ENCODE peak calls at places on chromosome 2, in eight cellular contexts. L is H9; X is fibroblast of pulmonary artery; C is bronchial epithelial cell; O is A549; D is HFFc6; J is CD4-positive, alpha-beta T cell; R is RWPE1. M is an unnamed sample.

GRCh38 chr2:100646039-100646438 is 83.2 kb downstream of the PDCL3 start:
- DNase-seq in O (no peak), X (no peak), R (no peak), C (no peak), D (no peak), J (no peak), L (no peak), M (no peak)

GRCh38 chr2:29562896-29563295 is 358.5 kb downstream of the ALK start:
- DNase-seq in C (no peak), R (no peak), J (no peak), O (no peak), L (no peak), X (no peak), D (no peak), M (no peak)

GRCh38 chr2:234191819-234192407 is 141.4 kb downstream of the SPP2 start:
- DNase-seq in X (peak; percentile 38), J (no peak), O (peak; percentile 74), D (no peak), L (no peak), C (peak; percentile 80), R (peak; percentile 19), M (no peak)

GRCh38 chr2:128314348-128315121 is 4.1 kb downstream of the HS6ST1 start:
- DNase-seq in O (no peak), X (no peak), C (no peak), D (no peak), R (no peak), L (no peak), J (no peak), M (no peak)

GRCh38 chr2:228866781-228867180 is 404.3 kb downstream of the PID1 start:
- DNase-seq in D (peak; percentile 48), R (no peak), L (no peak), J (no peak), O (no peak), C (no peak), X (no peak), M (no peak)

GRCh38 chr2:151049746-151050145 is 211.9 kb downstream of the RBM43 start:
- DNase-seq in D (peak; percentile 65), L (no peak), O (peak; percentile 5), X (peak; percentile 64), R (peak; percentile 48), C (peak; percentile 96), J (no peak), M (no peak)

GRCh38 chr2:230000118-230000841 is 68.4 kb downstream of the SLC16A14 start:
- DNase-seq in O (no peak), R (no peak), C (no peak), X (no peak), J (no peak), D (no peak), L (no peak), M (peak; percentile 78)

GRCh38 chr2:46144133-46144800 is 152.9 kb upstream of the EPAS1 start:
- DNase-seq in D (no peak), L (no peak), O (no peak), R (no peak), X (no peak), J (no peak), C (no peak), M (peak; percentile 6)

GRCh38 chr2:186065491-186065890 is 326.9 kb downstream of the FSIP2 start:
- DNase-seq in C (peak; percentile 68), J (no peak), O (no peak), L (no peak), X (no peak), D (no peak), R (no peak), M (no peak)

GRCh38 chr2:230933521-230934180 is 8.6 kb upstream of the GPR55 start:
- DNase-seq in X (no peak), D (no peak), O (no peak), C (no peak), R (no peak), J (no peak), L (peak; percentile 22), M (no peak)

GRCh38 chr2:128372621-128373341 is 54.1 kb upstream of the HS6ST1 start:
- DNase-seq in C (no peak), J (no peak), L (no peak), X (no peak), O (no peak), D (no peak), R (no peak), M (no peak)

GRCh38 chr2:83006991-83007390 is 1452.1 kb downstream of the SUCLG1 start:
- DNase-seq in R (no peak), X (peak; percentile 21), O (no peak), J (no peak), C (no peak), L (no peak), D (peak; percentile 35), M (no peak)

GRCh38 chr2:3692375-3692774 is 11.0 kb upstream of the DCDC2C start:
- DNase-seq in O (peak; percentile 49), L (no peak), R (peak; percentile 42), J (no peak), C (peak; percentile 45), X (peak; percentile 20), D (no peak), M (no peak)
- TF ChIP-seq CTCF in O (peak; percentile 61), L (peak; percentile 76), R (peak; percentile 52), J (no peak), C (peak; percentile 49), X (peak; percentile 31), D (peak; percentile 45), M (no peak)

DNA sequence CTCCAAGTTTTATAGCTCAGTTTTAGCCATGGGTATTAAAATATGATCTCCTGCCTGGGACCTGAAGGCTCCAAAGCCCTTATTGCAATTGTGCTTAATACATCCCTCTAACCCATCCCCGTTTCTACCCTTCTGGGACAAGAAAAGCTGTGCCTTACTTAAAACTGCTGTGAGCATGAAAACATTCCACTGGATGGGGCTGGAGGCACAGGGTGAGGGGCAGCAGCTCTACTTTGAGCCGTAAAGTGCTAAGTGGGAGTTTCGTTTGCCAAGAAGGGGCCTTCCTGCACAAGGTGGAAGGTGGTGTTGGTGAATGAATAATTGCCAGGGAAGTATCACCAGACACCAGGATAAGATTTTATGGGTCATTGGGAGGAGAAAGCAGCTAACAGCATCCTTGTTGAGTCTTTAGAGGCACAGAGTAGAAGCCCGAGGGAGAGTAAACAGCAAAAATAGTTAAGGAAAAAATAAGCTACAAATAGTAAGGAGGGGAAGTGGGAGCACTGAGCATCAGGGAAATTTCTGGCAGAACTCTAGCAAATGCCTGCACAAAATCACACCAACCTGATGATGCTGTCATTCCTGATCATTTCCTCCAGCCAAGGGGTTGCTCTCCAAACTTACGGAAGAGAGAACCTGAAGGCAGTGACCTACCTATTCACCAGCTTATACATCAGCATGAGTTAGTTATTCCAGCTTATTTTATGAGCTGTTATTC is 218.4 kb downstream of the MREG start:
- DNase-seq in O (no peak), R (no peak), X (peak; percentile 41), L (peak; percentile 64), J (no peak), D (no peak), C (no peak), M (no peak)
- TF ChIP-seq CTCF in O (no peak), R (no peak), X (no peak), L (peak; percentile 66), J (no peak), D (peak; percentile 8), C (no peak), M (no peak)

GRCh38 chr2:68643874-68644485 is 601 bp downstream of the PROKR1 start:
- DNase-seq in R (no peak), L (no peak), X (no peak), C (no peak), J (no peak), D (no peak), O (no peak), M (no peak)

GRCh38 chr2:68650645-68651044 is 7.3 kb downstream of the PROKR1 start:
- DNase-seq in J (no peak), R (no peak), O (no peak), D (no peak), C (no peak), L (no peak), X (no peak), M (no peak)

GRCh38 chr2:68643011-68643873 is at the start of gene PROKR1:
- DNase-seq in L (peak; percentile 65), D (no peak), O (peak; percentile 22), X (peak; percentile 17), J (no peak), R (peak; percentile 21), C (no peak), M (peak; percentile 44)

GRCh38 chr2:68645523-68645922 is 2.1 kb downstream of the PROKR1 start:
- DNase-seq in O (no peak), D (no peak), X (peak; percentile 7), L (no peak), R (no peak), J (no peak), C (peak; percentile 32), M (no peak)

DNA sequence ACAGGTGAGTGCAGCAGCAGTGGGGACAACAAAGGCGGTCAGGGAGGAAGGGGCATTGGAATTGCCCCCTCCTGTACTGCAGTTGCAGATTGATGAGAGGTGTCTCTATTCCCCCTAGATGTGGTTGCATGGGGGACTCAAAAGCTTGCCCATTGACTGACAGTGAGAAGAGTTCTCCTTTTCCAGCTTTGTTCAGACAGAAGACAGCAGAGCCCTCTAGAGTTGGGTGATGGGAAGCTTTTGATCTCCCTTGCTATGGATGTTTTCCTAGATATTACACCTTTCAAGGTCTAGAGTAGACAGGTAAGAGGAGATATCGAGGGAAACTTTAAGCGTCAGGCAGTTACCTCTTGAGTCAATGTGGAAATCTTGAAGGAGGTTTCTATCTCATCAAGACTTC is 2.9 kb downstream of the PROKR1 start:
- DNase-seq in O (peak; percentile 11), R (no peak), X (peak; percentile 13), L (no peak), C (peak; percentile 18), J (no peak), D (no peak), M (no peak)
- TF ChIP-seq CTCF in O (peak; percentile 17), R (no peak), X (peak; percentile 32), L (peak; percentile 31), C (peak; percentile 46), J (no peak), D (no peak), M (no peak)

GRCh38 chr2:69663860-69664259 is 20.3 kb upstream of the AAK1 start:
- DNase-seq in C (no peak), O (no peak), J (no peak), X (no peak), L (no peak), D (no peak), R (no peak), M (no peak)

GRCh38 chr2:69665152-69665551 is 21.6 kb upstream of the AAK1 start:
- DNase-seq in L (no peak), X (no peak), C (no peak), D (no peak), O (no peak), J (no peak), R (no peak), M (no peak)

GRCh38 chr2:69667805-69668382 is 24.4 kb upstream of the AAK1 start:
- DNase-seq in X (peak; percentile 39), D (peak; percentile 33), L (peak; percentile 34), C (peak; percentile 97), O (no peak), J (no peak), R (peak; percentile 68), M (no peak)

GRCh38 chr2:69674301-69674640 is 30.7 kb upstream of the AAK1 start:
- DNase-seq in L (no peak), J (no peak), X (no peak), C (no peak), D (no peak), O (no peak), R (no peak), M (no peak)

DNA sequence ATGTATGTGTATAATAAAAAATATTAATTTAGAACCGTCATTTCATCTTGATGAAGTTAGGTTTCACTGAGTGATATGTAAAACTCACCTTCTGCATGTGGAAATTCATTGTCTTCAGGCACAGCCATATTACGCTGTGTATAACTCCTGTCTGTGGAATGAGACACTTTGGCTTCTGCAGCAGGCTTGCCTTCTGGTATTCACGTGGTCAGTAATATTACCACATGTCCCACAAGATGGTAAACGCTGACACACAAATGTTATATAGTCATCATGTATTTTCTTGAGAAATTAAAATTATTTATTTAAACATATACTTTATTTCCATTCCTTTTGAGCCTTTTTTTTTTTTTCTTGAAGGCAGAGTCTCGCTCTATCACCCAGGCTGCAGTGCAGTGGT is 25.1 kb upstream of the AAK1 start:
- DNase-seq in D (no peak), O (no peak), X (no peak), C (no peak), L (no peak), J (no peak), R (no peak), M (no peak)
- TF ChIP-seq CTCF in D (no peak), O (no peak), X (no peak), C (no peak), L (no peak), J (no peak), R (no peak), M (no peak)

M was measured in GM13976.